ENCODE peak calls at places on chromosome 19, in nine cellular contexts. One of them, this sample, is unnamed.

GRCh38 chr19:1221141-1221903 is 15.7 kb downstream of the STK11 start:
- DNase-seq in suprapubic skin: no peak
- DNase-seq in HepG2: peak
- DNase-seq in AG09309: no peak
- DNase-seq in psoas muscle: peak
- DNase-seq in cardiac muscle cell: peak
- DNase-seq in AG04450: no peak
- DNase-seq in lower lobe of right lung: no peak
- DNase-seq in fibroblast of the aortic adventitia: peak
- DNase-seq in this sample: peak

GRCh38 chr19:49638360-49638759 is 1.6 kb downstream of the RRAS start:
- DNase-seq in suprapubic skin: no peak
- DNase-seq in HepG2: no peak
- DNase-seq in AG09309: no peak
- DNase-seq in psoas muscle: no peak
- DNase-seq in cardiac muscle cell: peak
- DNase-seq in AG04450: no peak
- DNase-seq in lower lobe of right lung: no peak
- DNase-seq in fibroblast of the aortic adventitia: peak
- DNase-seq in this sample: no peak

GRCh38 chr19:2325261-2326046 is 2.9 kb downstream of the LSM7 start:
- DNase-seq in suprapubic skin: no peak
- DNase-seq in HepG2: no peak
- DNase-seq in AG09309: no peak
- DNase-seq in psoas muscle: no peak
- DNase-seq in cardiac muscle cell: no peak
- DNase-seq in AG04450: no peak
- DNase-seq in lower lobe of right lung: no peak
- DNase-seq in fibroblast of the aortic adventitia: no peak
- DNase-seq in this sample: no peak

GRCh38 chr19:43913383-43913782 is 21.7 kb downstream of the ZNF45 start:
- DNase-seq in suprapubic skin: no peak
- DNase-seq in HepG2: no peak
- DNase-seq in AG09309: no peak
- DNase-seq in psoas muscle: no peak
- DNase-seq in cardiac muscle cell: no peak
- DNase-seq in AG04450: no peak
- DNase-seq in lower lobe of right lung: no peak
- DNase-seq in fibroblast of the aortic adventitia: no peak
- DNase-seq in this sample: no peak

GRCh38 chr19:8332976-8333770 is 9.9 kb downstream of the KANK3 start:
- DNase-seq in suprapubic skin: no peak
- DNase-seq in HepG2: no peak
- DNase-seq in AG09309: no peak
- DNase-seq in psoas muscle: no peak
- DNase-seq in cardiac muscle cell: no peak
- DNase-seq in AG04450: no peak
- DNase-seq in lower lobe of right lung: no peak
- DNase-seq in fibroblast of the aortic adventitia: no peak
- DNase-seq in this sample: no peak

GRCh38 chr19:37931941-37932655 is 25.1 kb downstream of the SIPA1L3 start:
- DNase-seq in suprapubic skin: peak
- DNase-seq in HepG2: peak
- DNase-seq in AG09309: peak
- DNase-seq in psoas muscle: peak
- DNase-seq in cardiac muscle cell: peak
- DNase-seq in AG04450: peak
- DNase-seq in lower lobe of right lung: peak
- DNase-seq in fibroblast of the aortic adventitia: peak
- DNase-seq in this sample: peak

GRCh38 chr19:18117692-18118378 is 20.3 kb downstream of the MAST3 start:
- DNase-seq in suprapubic skin: peak
- DNase-seq in HepG2: peak
- DNase-seq in AG09309: no peak
- DNase-seq in psoas muscle: peak
- DNase-seq in cardiac muscle cell: peak
- DNase-seq in AG04450: no peak
- DNase-seq in lower lobe of right lung: peak
- DNase-seq in fibroblast of the aortic adventitia: peak
- DNase-seq in this sample: peak

GRCh38 chr19:8340341-8341096 is 2.5 kb downstream of the KANK3 start:
- DNase-seq in suprapubic skin: no peak
- DNase-seq in HepG2: no peak
- DNase-seq in AG09309: no peak
- DNase-seq in psoas muscle: peak
- DNase-seq in cardiac muscle cell: peak
- DNase-seq in AG04450: no peak
- DNase-seq in lower lobe of right lung: peak
- DNase-seq in fibroblast of the aortic adventitia: no peak
- DNase-seq in this sample: no peak

GRCh38 chr19:41224632-41225031 is 5.6 kb downstream of the AXL start:
- DNase-seq in suprapubic skin: no peak
- DNase-seq in HepG2: no peak
- DNase-seq in AG09309: no peak
- DNase-seq in psoas muscle: no peak
- DNase-seq in cardiac muscle cell: no peak
- DNase-seq in AG04450: no peak
- DNase-seq in lower lobe of right lung: no peak
- DNase-seq in fibroblast of the aortic adventitia: no peak
- DNase-seq in this sample: no peak

GRCh38 chr19:41225238-41226052 is 6.4 kb downstream of the AXL start:
- DNase-seq in suprapubic skin: no peak
- DNase-seq in HepG2: peak
- DNase-seq in AG09309: peak
- DNase-seq in psoas muscle: peak
- DNase-seq in cardiac muscle cell: peak
- DNase-seq in AG04450: peak
- DNase-seq in lower lobe of right lung: no peak
- DNase-seq in fibroblast of the aortic adventitia: peak
- DNase-seq in this sample: peak

GRCh38 chr19:41228486-41228885 is 9.5 kb downstream of the AXL start:
- DNase-seq in suprapubic skin: no peak
- DNase-seq in HepG2: no peak
- DNase-seq in AG09309: no peak
- DNase-seq in psoas muscle: no peak
- DNase-seq in cardiac muscle cell: no peak
- DNase-seq in AG04450: no peak
- DNase-seq in lower lobe of right lung: no peak
- DNase-seq in fibroblast of the aortic adventitia: no peak
- DNase-seq in this sample: no peak

GRCh38 chr19:41226053-41226873 is 7.2 kb downstream of the AXL start:
- DNase-seq in suprapubic skin: no peak
- DNase-seq in HepG2: peak
- DNase-seq in AG09309: peak
- DNase-seq in psoas muscle: peak
- DNase-seq in cardiac muscle cell: peak
- DNase-seq in AG04450: peak
- DNase-seq in lower lobe of right lung: peak
- DNase-seq in fibroblast of the aortic adventitia: peak
- DNase-seq in this sample: peak

GRCh38 chr19:41226874-41227390 is 7.9 kb downstream of the AXL start:
- DNase-seq in suprapubic skin: no peak
- DNase-seq in HepG2: no peak
- DNase-seq in AG09309: no peak
- DNase-seq in psoas muscle: no peak
- DNase-seq in cardiac muscle cell: no peak
- DNase-seq in AG04450: no peak
- DNase-seq in lower lobe of right lung: no peak
- DNase-seq in fibroblast of the aortic adventitia: no peak
- DNase-seq in this sample: no peak
- H3K4me3 ChIP-seq in suprapubic skin: peak
- H3K4me3 ChIP-seq in HepG2: peak
- H3K4me3 ChIP-seq in AG09309: peak
- H3K4me3 ChIP-seq in psoas muscle: peak
- H3K4me3 ChIP-seq in cardiac muscle cell: no peak
- H3K4me3 ChIP-seq in AG04450: peak
- H3K4me3 ChIP-seq in lower lobe of right lung: peak
- H3K4me3 ChIP-seq in fibroblast of the aortic adventitia: peak
- H3K4me3 ChIP-seq in this sample: no peak

GRCh38 chr19:47256688-47257410 is 524 bp downstream of the CCDC9 start:
- DNase-seq in suprapubic skin: peak
- DNase-seq in HepG2: peak
- DNase-seq in AG09309: peak
- DNase-seq in psoas muscle: peak
- DNase-seq in cardiac muscle cell: peak
- DNase-seq in AG04450: peak
- DNase-seq in lower lobe of right lung: peak
- DNase-seq in fibroblast of the aortic adventitia: peak
- DNase-seq in this sample: peak
- TF ChIP-seq CTCF in suprapubic skin: no peak
- TF ChIP-seq CTCF in HepG2: no peak
- TF ChIP-seq CTCF in AG09309: no peak
- TF ChIP-seq CTCF in psoas muscle: no peak
- TF ChIP-seq CTCF in cardiac muscle cell: no peak
- TF ChIP-seq CTCF in AG04450: no peak
- TF ChIP-seq CTCF in lower lobe of right lung: no peak
- TF ChIP-seq CTCF in fibroblast of the aortic adventitia: no peak
- TF ChIP-seq CTCF in this sample: no peak

GRCh38 chr19:55489711-55490477 is 1.7 kb downstream of the SSC5D start:
- DNase-seq in suprapubic skin: no peak
- DNase-seq in HepG2: no peak
- DNase-seq in AG09309: no peak
- DNase-seq in psoas muscle: no peak
- DNase-seq in cardiac muscle cell: no peak
- DNase-seq in AG04450: no peak
- DNase-seq in lower lobe of right lung: no peak
- DNase-seq in fibroblast of the aortic adventitia: peak
- DNase-seq in this sample: no peak

GRCh38 chr19:55486971-55487883 is 1.0 kb upstream of the SSC5D start:
- DNase-seq in suprapubic skin: no peak
- DNase-seq in HepG2: peak
- DNase-seq in AG09309: peak
- DNase-seq in psoas muscle: peak
- DNase-seq in cardiac muscle cell: peak
- DNase-seq in AG04450: peak
- DNase-seq in lower lobe of right lung: no peak
- DNase-seq in fibroblast of the aortic adventitia: peak
- DNase-seq in this sample: peak

GRCh38 chr19:55488986-55489710 is 912 bp downstream of the SSC5D start:
- DNase-seq in suprapubic skin: no peak
- DNase-seq in HepG2: no peak
- DNase-seq in AG09309: no peak
- DNase-seq in psoas muscle: no peak
- DNase-seq in cardiac muscle cell: peak
- DNase-seq in AG04450: no peak
- DNase-seq in lower lobe of right lung: no peak
- DNase-seq in fibroblast of the aortic adventitia: peak
- DNase-seq in this sample: no peak

GRCh38 chr19:55486043-55486970 is 1.3 kb downstream of the NAT14 start:
- DNase-seq in suprapubic skin: no peak
- DNase-seq in HepG2: no peak
- DNase-seq in AG09309: no peak
- DNase-seq in psoas muscle: no peak
- DNase-seq in cardiac muscle cell: no peak
- DNase-seq in AG04450: no peak
- DNase-seq in lower lobe of right lung: no peak
- DNase-seq in fibroblast of the aortic adventitia: peak
- DNase-seq in this sample: no peak

DNA sequence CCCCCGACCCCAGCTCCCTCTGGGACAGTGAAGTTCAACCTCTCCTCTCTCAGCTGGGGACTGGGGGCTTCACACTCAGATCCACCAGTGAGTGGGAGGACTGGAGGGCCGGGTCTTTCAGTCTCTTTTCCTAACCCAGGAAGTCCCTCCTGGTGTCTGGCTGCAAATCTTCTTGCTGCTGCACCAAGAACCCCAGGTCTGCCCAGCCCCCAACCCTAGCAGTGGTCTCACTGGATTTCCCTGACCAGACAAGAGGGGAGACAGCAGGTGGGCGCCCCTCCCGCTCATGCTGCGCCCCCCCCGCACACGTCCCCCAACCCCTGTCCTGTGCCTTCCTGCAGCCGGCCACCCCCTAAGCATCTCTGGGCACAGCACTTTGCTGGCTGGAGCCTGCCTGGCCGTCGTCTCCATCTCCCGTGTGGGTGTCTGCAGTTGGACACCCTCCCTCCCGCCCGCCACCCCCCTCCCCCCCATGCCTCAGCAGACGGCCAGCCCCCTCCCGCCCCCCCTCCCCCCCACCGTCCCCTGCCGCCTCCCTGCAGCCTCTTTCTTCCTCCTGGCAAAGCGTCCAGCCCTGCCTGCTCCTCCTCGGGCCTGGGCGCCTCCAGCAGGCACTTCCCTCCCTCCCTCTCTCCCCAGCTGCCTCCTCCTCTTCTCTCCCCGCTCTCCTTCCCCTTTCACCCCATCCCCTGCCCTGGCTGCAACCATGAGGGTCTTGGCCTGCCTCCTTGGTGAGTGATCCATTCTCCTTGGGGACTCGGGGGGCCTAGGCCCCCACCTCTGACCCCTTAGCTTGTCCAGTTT is at the start of gene SSC5D:
- DNase-seq in suprapubic skin: peak
- DNase-seq in HepG2: no peak
- DNase-seq in AG09309: no peak
- DNase-seq in psoas muscle: no peak
- DNase-seq in cardiac muscle cell: peak
- DNase-seq in AG04450: no peak
- DNase-seq in lower lobe of right lung: no peak
- DNase-seq in fibroblast of the aortic adventitia: peak
- DNase-seq in this sample: peak
- H3K4me3 ChIP-seq in suprapubic skin: peak
- H3K4me3 ChIP-seq in HepG2: no peak
- H3K4me3 ChIP-seq in AG09309: peak
- H3K4me3 ChIP-seq in psoas muscle: no peak
- H3K4me3 ChIP-seq in cardiac muscle cell: no peak
- H3K4me3 ChIP-seq in AG04450: peak
- H3K4me3 ChIP-seq in lower lobe of right lung: no peak
- H3K4me3 ChIP-seq in fibroblast of the aortic adventitia: peak
- H3K4me3 ChIP-seq in this sample: peak

GRCh38 chr19:46953955-46954501 is 65.6 kb upstream of the NPAS1 start:
- DNase-seq in suprapubic skin: no peak
- DNase-seq in HepG2: peak
- DNase-seq in AG09309: no peak
- DNase-seq in psoas muscle: no peak
- DNase-seq in cardiac muscle cell: no peak
- DNase-seq in AG04450: no peak
- DNase-seq in lower lobe of right lung: no peak
- DNase-seq in fibroblast of the aortic adventitia: no peak
- DNase-seq in this sample: no peak

GRCh38 chr19:46954502-46955004 is 65.1 kb upstream of the NPAS1 start:
- DNase-seq in suprapubic skin: no peak
- DNase-seq in HepG2: peak
- DNase-seq in AG09309: no peak
- DNase-seq in psoas muscle: no peak
- DNase-seq in cardiac muscle cell: no peak
- DNase-seq in AG04450: no peak
- DNase-seq in lower lobe of right lung: no peak
- DNase-seq in fibroblast of the aortic adventitia: no peak
- DNase-seq in this sample: no peak

GRCh38 chr19:46952874-46953273 is 66.8 kb upstream of the NPAS1 start:
- DNase-seq in suprapubic skin: no peak
- DNase-seq in HepG2: no peak
- DNase-seq in AG09309: no peak
- DNase-seq in psoas muscle: no peak
- DNase-seq in cardiac muscle cell: no peak
- DNase-seq in AG04450: no peak
- DNase-seq in lower lobe of right lung: no peak
- DNase-seq in fibroblast of the aortic adventitia: no peak
- DNase-seq in this sample: no peak

GRCh38 chr19:46951236-46951986 is 68.2 kb upstream of the NPAS1 start:
- DNase-seq in suprapubic skin: no peak
- DNase-seq in HepG2: peak
- DNase-seq in AG09309: no peak
- DNase-seq in psoas muscle: no peak
- DNase-seq in cardiac muscle cell: no peak
- DNase-seq in AG04450: no peak
- DNase-seq in lower lobe of right lung: no peak
- DNase-seq in fibroblast of the aortic adventitia: peak
- DNase-seq in this sample: no peak

GRCh38 chr19:46950526-46951235 is 69.0 kb upstream of the NPAS1 start:
- DNase-seq in suprapubic skin: no peak
- DNase-seq in HepG2: no peak
- DNase-seq in AG09309: no peak
- DNase-seq in psoas muscle: no peak
- DNase-seq in cardiac muscle cell: no peak
- DNase-seq in AG04450: no peak
- DNase-seq in lower lobe of right lung: no peak
- DNase-seq in fibroblast of the aortic adventitia: no peak
- DNase-seq in this sample: no peak
- TF ChIP-seq CTCF in suprapubic skin: no peak
- TF ChIP-seq CTCF in HepG2: no peak
- TF ChIP-seq CTCF in AG09309: no peak
- TF ChIP-seq CTCF in psoas muscle: no peak
- TF ChIP-seq CTCF in cardiac muscle cell: no peak
- TF ChIP-seq CTCF in AG04450: no peak
- TF ChIP-seq CTCF in lower lobe of right lung: no peak
- TF ChIP-seq CTCF in fibroblast of the aortic adventitia: no peak
- TF ChIP-seq CTCF in this sample: no peak